ENCODE peak calls at places on chromosomes 13 and 19, in seven cellular contexts. W is transverse colon, J is GM12878, F is stomach, B is HCT116, X is upper lobe of left lung, R is GM23338. K is an unnamed sample.

GRCh38 chr13:110323172-110323851 is 16.2 kb downstream of the COL4A2 start:
- DNase-seq in W (no peak), J (no peak), F (no peak), B (no peak), X (no peak), R (peak), K (no peak)

GRCh38 chr13:83414393-83414792 is 467.9 kb downstream of the SLITRK1 start:
- DNase-seq in W (no peak), J (no peak), F (no peak), B (no peak), X (no peak), R (no peak), K (no peak)

GRCh38 chr13:44052843-44053607 is 173.3 kb downstream of the LACC1 start:
- DNase-seq in W (peak), J (no peak), F (no peak), B (no peak), X (peak), R (peak), K (no peak)

GRCh38 chr13:108086678-108087077 is 128.7 kb downstream of the LIG4 start:
- DNase-seq in W (no peak), J (no peak), F (no peak), B (no peak), X (peak), R (peak), K (no peak)

GRCh38 chr19:34232566-34233481 is 21.5 kb upstream of the GARRE1 start:
- DNase-seq in W (no peak), J (no peak), F (no peak), B (peak), X (no peak), R (no peak), K (no peak)

GRCh38 chr13:76210262-76210661 is 574.1 kb downstream of the LMO7 start:
- DNase-seq in W (no peak), J (no peak), F (no peak), B (no peak), X (no peak), R (no peak), K (no peak)

GRCh38 chr13:46119883-46120614 is 15.2 kb upstream of the CPB2 start:
- DNase-seq in W (no peak), J (no peak), F (no peak), B (peak), X (peak), R (no peak), K (no peak)

GRCh38 chr19:40377876-40378385 is 12.1 kb downstream of the HIPK4 start:
- DNase-seq in W (no peak), J (no peak), F (no peak), B (no peak), X (no peak), R (no peak), K (no peak)

GRCh38 chr19:6801397-6802086 is 29.0 kb downstream of the VAV1 start:
- DNase-seq in W (peak), J (peak), F (peak), B (peak), X (peak), R (peak), K (peak)

GRCh38 chr13:26502826-26503225 is 54.7 kb upstream of the WASF3 start:
- DNase-seq in W (no peak), J (no peak), F (no peak), B (no peak), X (no peak), R (peak), K (no peak)

GRCh38 chr13:34869737-34870136 is 72.3 kb upstream of the NBEA start:
- DNase-seq in W (no peak), J (no peak), F (no peak), B (no peak), X (no peak), R (no peak), K (no peak)

GRCh38 chr19:33524024-33524664 is 2.6 kb upstream of the PEPD start:
- DNase-seq in W (peak), J (no peak), F (no peak), B (no peak), X (no peak), R (no peak), K (no peak)

GRCh38 chr19:51093066-51093465 is 10.4 kb upstream of the KLK14 start:
- DNase-seq in W (no peak), J (no peak), F (no peak), B (no peak), X (no peak), R (no peak), K (no peak)

GRCh38 chr19:4108767-4109625 is 14.9 kb downstream of the MAP2K2 start:
- DNase-seq in W (peak), J (peak), F (peak), B (no peak), X (peak), R (no peak), K (no peak)

GRCh38 chr13:74073231-74073630 is 61.0 kb downstream of the KLF12 start:
- DNase-seq in W (no peak), J (no peak), F (no peak), B (no peak), X (no peak), R (no peak), K (no peak)

GRCh38 chr13:71237332-71237731 is 629.7 kb downstream of the DACH1 start:
- DNase-seq in W (no peak), J (no peak), F (no peak), B (no peak), X (no peak), R (no peak), K (no peak)

GRCh38 chr13:32035701-32036100 is 4.1 kb downstream of the FRY start:
- DNase-seq in W (no peak), J (no peak), F (no peak), B (no peak), X (no peak), R (no peak), K (no peak)

GRCh38 chr19:33424181-33424580 is 50.7 kb downstream of the CEBPG start:
- DNase-seq in W (no peak), J (no peak), F (no peak), B (no peak), X (no peak), R (no peak), K (no peak)

GRCh38 chr13:98664047-98664446 is 87.1 kb upstream of the STK24 start:
- DNase-seq in W (no peak), J (no peak), F (no peak), B (peak), X (no peak), R (no peak), K (no peak)

GRCh38 chr19:3062165-3063105 is at the start of gene TLE5:
- DNase-seq in W (peak), J (no peak), F (peak), B (no peak), X (peak), R (peak), K (no peak)

DNA sequence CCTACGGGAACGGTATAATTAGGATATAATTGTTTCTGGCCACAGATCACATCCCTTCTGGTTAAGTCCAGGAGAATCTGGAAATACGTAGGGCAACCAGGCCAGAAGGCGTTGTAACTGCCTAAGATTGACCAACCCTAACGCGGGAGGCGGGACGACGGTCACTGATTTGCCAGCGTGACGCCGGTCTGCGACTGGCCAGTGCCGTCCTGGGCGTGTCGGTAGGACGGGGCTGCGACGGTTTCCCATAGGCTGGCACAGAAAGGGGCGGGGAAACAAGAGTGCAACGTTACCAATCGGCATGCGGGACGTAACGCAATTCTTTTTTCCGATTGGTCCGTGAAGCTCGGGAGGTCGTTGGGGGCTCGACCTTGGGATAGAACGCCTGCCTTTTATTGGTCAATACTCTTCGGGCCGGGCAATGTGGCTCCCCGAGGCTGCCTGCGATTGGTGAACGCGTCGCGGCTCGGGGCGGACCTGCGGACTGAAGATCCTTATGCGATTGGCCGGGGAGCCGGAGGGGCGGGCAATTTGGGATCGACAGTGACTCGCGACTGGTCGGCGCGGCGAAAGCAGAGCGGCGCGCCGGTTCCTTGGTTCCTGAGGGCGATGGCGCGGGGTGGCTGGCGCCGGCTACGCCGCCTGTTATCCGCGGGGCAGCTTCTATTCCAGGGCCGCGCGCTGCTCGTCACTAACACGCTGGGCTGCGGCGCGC is at the start of gene MPV17L2:
- DNase-seq in W (peak), J (peak), F (peak), B (peak), X (peak), R (peak), K (peak)
- TF ChIP-seq POLR2AphosphoS5 in W (peak), J (peak), F (peak), B (peak), X (peak), R (peak), K (peak)

DNA sequence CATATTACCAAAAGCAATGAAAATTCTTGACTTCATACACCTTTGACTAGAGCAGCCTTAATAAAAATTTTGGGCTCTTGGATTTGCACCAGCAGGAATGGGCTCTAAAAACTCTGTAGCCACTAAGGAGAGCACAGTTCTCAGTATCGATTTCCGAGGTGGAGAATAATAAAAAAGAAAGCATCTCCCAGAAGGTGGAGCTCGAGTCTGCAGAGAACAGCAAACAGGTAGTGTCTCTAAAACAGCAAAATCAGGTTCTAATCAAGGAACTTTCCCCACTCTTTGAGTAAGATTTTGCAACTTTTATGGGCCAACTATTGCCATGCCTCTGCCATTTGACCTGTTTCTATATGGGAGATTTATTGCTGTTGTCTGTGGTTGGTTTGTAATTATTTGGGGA is 258.7 kb upstream of the GPC6 start:
- DNase-seq in W (no peak), J (no peak), F (no peak), B (no peak), X (no peak), R (peak), K (no peak)
- TF ChIP-seq CTCF in W (no peak), J (no peak), F (no peak), B (no peak), X (no peak), R (peak), K (no peak)

DNA sequence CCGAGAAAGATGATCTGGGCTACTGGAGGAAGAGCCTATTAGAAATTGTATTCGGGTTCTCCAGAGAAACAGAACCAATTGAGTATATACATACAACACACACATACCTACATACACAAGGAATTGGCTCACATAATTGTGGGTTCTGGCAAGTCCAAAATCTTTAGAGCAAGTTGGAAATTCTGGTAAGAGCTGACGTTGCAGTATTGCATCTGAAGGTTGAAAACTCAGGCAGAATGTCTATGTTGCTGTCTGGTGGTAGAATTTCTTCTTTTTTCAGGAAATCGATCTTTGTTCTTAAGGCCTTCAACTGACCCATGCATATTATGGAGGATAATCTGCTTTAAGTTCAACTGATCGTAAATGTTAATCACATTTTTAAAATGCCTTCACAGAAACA is 15.5 kb upstream of the OLFM4 start:
- DNase-seq in W (no peak), J (no peak), F (no peak), B (no peak), X (no peak), R (no peak), K (no peak)
- H3K4me3 ChIP-seq in W (no peak), J (no peak), F (no peak), B (no peak), X (no peak), R (no peak), K (no peak)

GRCh38 chr13:53124568-53125094 is 96.0 kb downstream of the OLFM4 start:
- DNase-seq in W (no peak), J (no peak), F (no peak), B (no peak), X (no peak), R (no peak), K (no peak)
- TF ChIP-seq POLR2AphosphoS5 in W (no peak), J (no peak), F (no peak), B (no peak), X (no peak), R (no peak), K (no peak)

DNA sequence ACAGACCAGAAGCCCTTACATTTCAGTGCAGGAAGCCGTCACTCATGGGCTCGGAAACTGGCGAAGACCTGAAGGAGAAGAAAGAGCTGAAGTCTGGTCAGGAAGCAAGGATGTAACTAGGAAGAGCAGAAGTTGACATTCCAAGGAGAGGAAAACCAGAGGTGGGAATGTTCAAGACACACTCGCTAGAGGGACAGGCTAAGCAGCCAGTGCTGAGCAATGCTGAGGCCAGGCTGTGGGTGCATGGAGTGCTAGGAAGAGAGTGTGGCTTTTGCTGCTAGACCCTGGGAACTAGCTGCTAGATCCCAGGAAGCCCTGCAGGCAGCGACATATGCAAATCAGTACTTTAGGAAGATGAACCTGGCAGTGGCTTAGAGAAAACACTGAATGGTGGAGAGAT is 12.1 kb upstream of the URAD start:
- DNase-seq in W (no peak), J (no peak), F (no peak), B (no peak), X (no peak), R (peak), K (no peak)
- TF ChIP-seq CTCF in W (no peak), J (no peak), F (no peak), B (no peak), X (no peak), R (no peak), K (no peak)

GRCh38 chr19:53555352-53555751 is 17.4 kb downstream of the ZNF331 start:
- DNase-seq in W (no peak), J (no peak), F (no peak), B (no peak), X (no peak), R (no peak), K (no peak)
- H3K4me3 ChIP-seq in W (no peak), J (no peak), F (peak), B (no peak), X (peak), R (no peak), K (peak)

GRCh38 chr19:21581646-21582045 is 76.2 kb downstream of the ZNF429 start:
- DNase-seq in W (no peak), J (no peak), F (no peak), B (no peak), X (no peak), R (no peak), K (no peak)
- TF ChIP-seq POLR2AphosphoS5 in W (no peak), J (no peak), F (no peak), B (no peak), X (no peak), R (no peak), K (no peak)

K was measured in esophagus muscularis mucosa.